ENCODE peak calls at places on chromosomes 1 and 21, in six cellular contexts. C is GM12865, T is RWPE1, E is B cell, B is testis, R is glutamatergic neuron. Q is an unnamed sample.

GRCh38 chr1:228376262-228376628 is 30.4 kb downstream of the TRIM11 start:
- DNase-seq in C (no peak), T (no peak), E (no peak), B (no peak), R (no peak), Q (no peak)

GRCh38 chr1:168110896-168111545 is 25.7 kb downstream of the GPR161 start:
- DNase-seq in C (no peak), T (no peak), E (no peak), B (no peak), R (no peak), Q (no peak)

GRCh38 chr1:159012495-159012894 is 2.8 kb downstream of the IFI16 start:
- DNase-seq in C (peak), T (no peak), E (no peak), B (no peak), R (no peak), Q (no peak)

GRCh38 chr1:225567789-225568188 is 85.1 kb downstream of the ENAH start:
- DNase-seq in C (no peak), T (no peak), E (no peak), B (no peak), R (no peak), Q (no peak)

GRCh38 chr1:178267646-178268094 is 173.8 kb downstream of the RASAL2 start:
- DNase-seq in C (no peak), T (peak), E (no peak), B (no peak), R (no peak), Q (no peak)

GRCh38 chr1:162878000-162878596 is 17.1 kb upstream of the CCDC190 start:
- DNase-seq in C (peak), T (peak), E (no peak), B (peak), R (peak), Q (peak)

GRCh38 chr1:187987236-187987776 is 1158.6 kb downstream of the PLA2G4A start:
- DNase-seq in C (peak), T (no peak), E (no peak), B (no peak), R (no peak), Q (no peak)

GRCh38 chr1:216346521-216346920 is 76.7 kb downstream of the USH2A start:
- DNase-seq in C (no peak), T (no peak), E (no peak), B (no peak), R (no peak), Q (no peak)

GRCh38 chr1:25169610-25170009 is 62.7 kb downstream of the SYF2 start:
- DNase-seq in C (no peak), T (no peak), E (no peak), B (no peak), R (no peak), Q (no peak)

GRCh38 chr1:93567255-93567918 is 114.2 kb downstream of the BCAR3 start:
- DNase-seq in C (no peak), T (no peak), E (no peak), B (peak), R (no peak), Q (no peak)

GRCh38 chr1:210291088-210291487 is 37.6 kb upstream of the HHAT start:
- DNase-seq in C (no peak), T (no peak), E (no peak), B (no peak), R (no peak), Q (no peak)

GRCh38 chr1:33072707-33073106 is 8.2 kb upstream of the AZIN2 start:
- DNase-seq in C (no peak), T (no peak), E (no peak), B (no peak), R (no peak), Q (no peak)

GRCh38 chr1:227032396-227032795 is 92.3 kb downstream of the COQ8A start:
- DNase-seq in C (no peak), T (no peak), E (no peak), B (no peak), R (no peak), Q (no peak)

GRCh38 chr1:61005572-61006386 is 76.6 kb upstream of the NFIA start:
- DNase-seq in C (no peak), T (no peak), E (no peak), B (no peak), R (peak), Q (no peak)

GRCh38 chr1:91278754-91279153 is 125.9 kb downstream of the HFM1 start:
- DNase-seq in C (peak), T (no peak), E (no peak), B (no peak), R (no peak), Q (peak)

GRCh38 chr1:210237514-210237913 is 4.9 kb downstream of the SERTAD4 start:
- DNase-seq in C (no peak), T (no peak), E (no peak), B (no peak), R (no peak), Q (no peak)

GRCh38 chr1:215002471-215002870 is 80.1 kb upstream of the KCNK2 start:
- DNase-seq in C (no peak), T (no peak), E (no peak), B (no peak), R (no peak), Q (no peak)

GRCh38 chr1:35557118-35557610 is at the start of gene KIAA0319L:
- DNase-seq in C (no peak), T (peak), E (no peak), B (peak), R (peak), Q (peak)

GRCh38 chr1:73674945-73675561 is 522.9 kb downstream of the LRRIQ3 start:
- DNase-seq in C (peak), T (peak), E (no peak), B (no peak), R (no peak), Q (peak)

GRCh38 chr1:64519921-64520320 is 50.0 kb downstream of the CACHD1 start:
- DNase-seq in C (no peak), T (no peak), E (no peak), B (peak), R (no peak), Q (no peak)

GRCh38 chr21:32174819-32175218 is 104.0 kb downstream of the MIS18A start:
- DNase-seq in C (no peak), T (no peak), E (no peak), B (no peak), R (no peak), Q (no peak)

GRCh38 chr21:26405735-26406361 is 167.2 kb downstream of the CYYR1 start:
- DNase-seq in C (peak), T (peak), E (no peak), B (no peak), R (no peak), Q (no peak)

GRCh38 chr21:37032877-37033471 is 26.5 kb downstream of the RIPPLY3 start:
- DNase-seq in C (no peak), T (peak), E (no peak), B (no peak), R (no peak), Q (no peak)

GRCh38 chr21:15764878-15765277 is 35.1 kb downstream of the USP25 start:
- DNase-seq in C (no peak), T (no peak), E (no peak), B (no peak), R (no peak), Q (no peak)

GRCh38 chr21:16797530-16797929 is 715.3 kb upstream of the CXADR start:
- DNase-seq in C (no peak), T (no peak), E (no peak), B (no peak), R (no peak), Q (no peak)

GRCh38 chr1:53346814-53347176 is 18.9 kb upstream of the LRP8 start:
- DNase-seq in C (no peak), T (no peak), E (no peak), B (no peak), R (no peak), Q (no peak)

GRCh38 chr1:94384485-94385353 is 33.5 kb upstream of the ABCD3 start:
- DNase-seq in C (no peak), T (no peak), E (no peak), B (no peak), R (no peak), Q (no peak)

GRCh38 chr1:913491-914252 is 10.1 kb upstream of the SAMD11 start:
- DNase-seq in C (no peak), T (no peak), E (peak), B (no peak), R (peak), Q (no peak)

GRCh38 chr1:22861764-22862440 is 110.8 kb downstream of the LACTBL1 start:
- DNase-seq in C (peak), T (peak), E (no peak), B (peak), R (peak), Q (no peak)

GRCh38 chr1:4079815-4080214 is 179.7 kb upstream of the C1orf174 start:
- DNase-seq in C (no peak), T (no peak), E (no peak), B (no peak), R (no peak), Q (no peak)

GRCh38 chr1:145926706-145927072 is 595 bp downstream of the RBM8A start:
- DNase-seq in C (peak), T (no peak), E (no peak), B (no peak), R (no peak), Q (no peak)

GRCh38 chr1:54475357-54476230 is 69.4 kb upstream of the SSBP3 start:
- DNase-seq in C (no peak), T (no peak), E (peak), B (peak), R (peak), Q (peak)

GRCh38 chr1:83857108-83857507 is 141.8 kb downstream of the TTLL7 start:
- DNase-seq in C (peak), T (no peak), E (no peak), B (no peak), R (no peak), Q (no peak)

DNA sequence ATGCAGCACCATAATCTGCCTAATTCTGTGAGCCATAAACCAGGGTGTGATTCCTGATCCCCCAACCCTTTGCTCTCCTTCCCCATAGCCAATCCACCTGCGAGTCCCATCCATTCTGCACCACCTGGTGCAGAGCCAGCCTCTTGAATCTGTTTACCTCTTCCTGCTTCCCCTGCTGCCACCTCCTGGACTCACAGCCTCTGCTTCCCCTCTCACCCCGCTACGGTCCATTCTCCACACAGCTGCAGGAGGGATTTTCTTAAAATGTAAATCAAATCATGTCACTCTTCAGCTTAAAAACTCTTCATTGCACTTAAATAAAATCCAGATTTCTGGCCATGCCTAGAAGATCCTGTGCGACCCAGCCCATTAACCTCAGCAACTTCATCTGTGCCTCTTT is 186.7 kb downstream of the FOXD2 start:
- DNase-seq in C (no peak), T (peak), E (no peak), B (no peak), R (no peak), Q (no peak)
- TF ChIP-seq CTCF in C (no peak), T (no peak), E (no peak), B (no peak), R (no peak), Q (no peak)

GRCh38 chr1:221598122-221598521 is 143.8 kb downstream of the DUSP10 start:
- DNase-seq in C (no peak), T (no peak), E (no peak), B (no peak), R (no peak), Q (no peak)

GRCh38 chr1:221594600-221594999 is 147.3 kb downstream of the DUSP10 start:
- DNase-seq in C (no peak), T (no peak), E (no peak), B (no peak), R (no peak), Q (no peak)
- TF ChIP-seq CTCF in C (no peak), T (no peak), E (no peak), B (no peak), R (no peak), Q (no peak)

DNA sequence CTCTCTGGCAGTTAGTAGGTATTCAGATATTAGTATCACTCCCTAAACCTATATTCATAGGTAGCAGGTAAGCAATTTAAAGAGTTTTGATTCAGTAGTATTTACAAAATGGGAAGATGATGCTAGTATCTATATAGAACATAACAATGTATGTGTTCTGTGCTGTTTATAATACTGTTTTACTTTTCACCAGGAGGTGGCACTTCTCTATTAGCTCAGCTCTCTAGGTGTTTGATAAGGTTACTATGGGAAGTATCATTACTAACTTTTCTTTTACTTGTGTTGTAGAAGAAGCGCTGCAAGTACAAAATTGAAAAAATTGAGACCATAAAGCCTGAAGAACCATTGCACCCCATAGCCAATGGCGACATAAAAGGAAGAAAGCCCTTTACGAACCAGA is 49.4 kb upstream of the FASLG start:
- DNase-seq in C (peak), T (peak), E (no peak), B (no peak), R (no peak), Q (no peak)
- TF ChIP-seq CTCF in C (peak), T (peak), E (no peak), B (peak), R (no peak), Q (peak)

DNA sequence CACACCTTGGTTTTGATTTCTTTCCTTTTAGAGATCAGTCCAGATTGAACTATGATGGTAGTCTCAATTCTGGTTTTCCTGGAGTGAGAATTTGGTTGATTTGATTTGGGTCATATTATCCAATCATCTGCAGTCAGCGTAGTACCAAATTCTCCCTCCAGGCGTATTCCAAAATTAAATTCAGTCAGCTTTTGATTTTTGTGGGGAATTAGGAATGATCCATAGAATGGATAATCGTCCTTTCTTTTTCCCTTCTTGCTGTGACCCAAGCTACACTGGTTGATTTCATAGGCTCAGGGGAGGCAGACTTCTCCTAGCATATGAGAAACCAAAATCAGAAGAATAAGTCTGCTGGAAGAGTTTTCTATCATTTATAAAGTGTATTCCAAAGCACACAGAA is 4.9 kb downstream of the PRCC start:
- DNase-seq in C (no peak), T (no peak), E (no peak), B (no peak), R (no peak), Q (no peak)
- TF ChIP-seq CTCF in C (no peak), T (no peak), E (no peak), B (no peak), R (peak), Q (no peak)

GRCh38 chr1:21775985-21776562 is 6.9 kb downstream of the USP48 start:
- DNase-seq in C (no peak), T (no peak), E (no peak), B (no peak), R (no peak), Q (no peak)
- TF ChIP-seq CTCF in C (no peak), T (no peak), E (no peak), B (no peak), R (no peak), Q (no peak)

GRCh38 chr1:234610582-234611152 is 689 bp upstream of the IRF2BP2 start:
- DNase-seq in C (peak), T (peak), E (peak), B (peak), R (peak), Q (peak)
- TF ChIP-seq CTCF in C (no peak), T (no peak), E (no peak), B (no peak), R (no peak), Q (no peak)

GRCh38 chr1:239892602-239893001 is 199.1 kb upstream of the FMN2 start:
- DNase-seq in C (no peak), T (no peak), E (no peak), B (no peak), R (no peak), Q (no peak)

GRCh38 chr1:239891621-239892358 is 199.9 kb upstream of the FMN2 start:
- DNase-seq in C (no peak), T (no peak), E (no peak), B (no peak), R (no peak), Q (no peak)

GRCh38 chr1:239896980-239897379 is 194.7 kb upstream of the FMN2 start:
- DNase-seq in C (no peak), T (no peak), E (no peak), B (no peak), R (no peak), Q (no peak)

GRCh38 chr1:239896569-239896968 is 195.1 kb upstream of the FMN2 start:
- DNase-seq in C (no peak), T (no peak), E (no peak), B (no peak), R (no peak), Q (no peak)

DNA sequence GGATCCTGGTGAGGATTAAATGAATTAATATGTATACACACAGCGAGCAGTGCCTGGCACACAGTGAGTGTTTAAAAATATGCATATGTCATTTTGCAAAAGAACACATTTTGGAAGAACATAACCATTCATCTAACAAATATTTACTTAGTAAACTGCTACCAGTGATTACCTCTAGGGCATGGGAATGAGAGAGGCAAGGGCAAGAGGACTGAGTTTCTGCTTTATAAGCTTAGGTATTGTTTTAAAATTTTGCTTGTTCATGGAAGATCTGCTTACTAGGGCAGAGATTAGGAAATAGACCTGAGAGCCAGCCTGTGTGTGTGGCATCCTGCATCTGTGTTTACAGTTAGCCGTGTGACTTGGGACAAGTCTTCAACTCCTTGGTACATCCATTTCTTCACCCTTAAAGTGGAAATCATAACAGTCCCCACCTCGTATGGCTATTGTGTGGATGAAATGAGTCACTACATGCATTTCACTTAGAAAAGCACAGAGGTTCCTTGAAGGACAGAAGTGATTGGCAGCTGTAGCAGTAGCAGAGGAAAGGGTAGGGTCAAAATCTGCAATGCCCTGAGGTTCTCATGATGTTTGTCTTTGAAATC is 198.5 kb upstream of the FMN2 start:
- DNase-seq in C (no peak), T (peak), E (no peak), B (no peak), R (no peak), Q (no peak)
- TF ChIP-seq CTCF in C (no peak), T (no peak), E (no peak), B (no peak), R (no peak), Q (no peak)

DNA sequence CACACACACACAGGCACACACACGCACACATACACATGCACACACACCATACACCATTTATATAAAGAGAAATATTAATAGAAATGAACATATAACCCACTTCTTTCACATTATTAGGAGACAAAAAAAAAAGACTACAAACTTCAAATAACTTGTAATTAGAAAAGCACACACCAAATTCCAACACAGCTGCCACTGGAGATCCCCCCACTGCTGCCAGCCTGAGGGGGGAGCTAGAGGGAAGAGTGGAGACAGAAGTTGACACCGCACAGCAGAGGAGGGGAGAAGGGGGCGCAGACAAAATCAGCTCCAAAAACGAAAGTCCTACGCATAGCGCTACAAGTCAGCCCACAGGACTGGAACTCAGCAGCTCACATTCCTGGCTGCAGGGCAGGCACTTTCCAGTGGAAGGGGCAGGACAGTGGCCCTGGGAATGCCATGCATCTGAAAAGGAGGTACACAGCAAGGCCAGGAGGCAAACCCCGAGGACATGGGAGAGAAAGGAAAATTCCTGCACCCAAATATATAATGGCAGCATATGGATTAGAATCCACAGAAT is 36.5 kb downstream of the LGALS8 start:
- DNase-seq in C (no peak), T (no peak), E (no peak), B (no peak), R (no peak), Q (no peak)
- TF ChIP-seq CTCF in C (no peak), T (no peak), E (no peak), B (peak), R (no peak), Q (no peak)

Q was measured in GM13977.